ENCODE peak calls at places on chromosomes 6 and 20, in six cellular contexts. O, R, Z, P, N and G are unnamed samples.

GRCh38 chr6:170437719-170438401 is 115.2 kb downstream of the PSMB1 start:
- DNase-seq in O (no peak), R (no peak), Z (no peak), P (no peak), N (peak), G (no peak)

GRCh38 chr6:6678185-6678671 is 89.7 kb downstream of the LY86 start:
- DNase-seq in O (no peak), R (peak), Z (no peak), P (peak), N (no peak), G (no peak)

GRCh38 chr6:137709424-137710281 is 157.4 kb upstream of the TNFAIP3 start:
- DNase-seq in O (no peak), R (no peak), Z (no peak), P (peak), N (no peak), G (no peak)

GRCh38 chr6:49698538-49699205 is 14.7 kb downstream of the CRISP2 start:
- DNase-seq in O (no peak), R (no peak), Z (no peak), P (no peak), N (no peak), G (no peak)

GRCh38 chr6:149915970-149916865 is 6.7 kb downstream of the RAET1G start:
- DNase-seq in O (no peak), R (no peak), Z (no peak), P (no peak), N (no peak), G (no peak)

GRCh38 chr6:21462519-21462852 is 131.1 kb upstream of the SOX4 start:
- DNase-seq in O (no peak), R (no peak), Z (no peak), P (no peak), N (no peak), G (no peak)

GRCh38 chr20:41249371-41249770 is 68.2 kb downstream of the ZHX3 start:
- DNase-seq in O (no peak), R (peak), Z (peak), P (peak), N (peak), G (no peak)

GRCh38 chr6:156808287-156808686 is 31.1 kb downstream of the ARID1B start:
- DNase-seq in O (no peak), R (no peak), Z (peak), P (peak), N (no peak), G (no peak)

GRCh38 chr6:154696661-154697060 is 36.6 kb upstream of the SCAF8 start:
- DNase-seq in O (no peak), R (no peak), Z (no peak), P (no peak), N (no peak), G (no peak)

GRCh38 chr20:50112512-50113419 is at the start of gene UBE2V1:
- DNase-seq in O (peak), R (peak), Z (peak), P (peak), N (peak), G (peak)

GRCh38 chr6:54846243-54846856 is at the start of gene FAM83B:
- DNase-seq in O (peak), R (peak), Z (no peak), P (no peak), N (peak), G (peak)

GRCh38 chr6:9708600-9708999 is 706.3 kb downstream of the TFAP2A start:
- DNase-seq in O (no peak), R (no peak), Z (no peak), P (no peak), N (no peak), G (no peak)

GRCh38 chr6:3195695-3196497 is 31.6 kb downstream of the TUBB2B start:
- DNase-seq in O (peak), R (peak), Z (no peak), P (no peak), N (no peak), G (no peak)

GRCh38 chr6:77264970-77265369 is 198.3 kb downstream of the HTR1B start:
- DNase-seq in O (no peak), R (no peak), Z (no peak), P (no peak), N (no peak), G (no peak)

GRCh38 chr20:11090751-11091150 is 417.0 kb upstream of the JAG1 start:
- DNase-seq in O (no peak), R (no peak), Z (no peak), P (no peak), N (no peak), G (no peak)

GRCh38 chr6:140988780-140989179 is 1143.9 kb upstream of the GJE1 start:
- DNase-seq in O (no peak), R (no peak), Z (no peak), P (peak), N (no peak), G (no peak)

GRCh38 chr6:14533446-14533845 is 415.9 kb downstream of the CD83 start:
- DNase-seq in O (no peak), R (no peak), Z (no peak), P (no peak), N (no peak), G (no peak)

GRCh38 chr6:28137458-28138020 is 4.1 kb upstream of the ZKSCAN8 start:
- DNase-seq in O (no peak), R (no peak), Z (no peak), P (peak), N (no peak), G (no peak)

GRCh38 chr6:53579338-53579737 is 34.4 kb upstream of the GCLC start:
- DNase-seq in O (no peak), R (no peak), Z (no peak), P (no peak), N (no peak), G (no peak)

GRCh38 chr6:158605266-158605878 is 39.2 kb downstream of the DYNLT1 start:
- DNase-seq in O (peak), R (peak), Z (no peak), P (peak), N (no peak), G (peak)

GRCh38 chr6:76230711-76231110 is 158.2 kb upstream of the IMPG1 start:
- DNase-seq in O (peak), R (no peak), Z (no peak), P (no peak), N (no peak), G (no peak)

GRCh38 chr6:7146079-7146828 is 38.5 kb downstream of the RREB1 start:
- DNase-seq in O (peak), R (peak), Z (peak), P (peak), N (peak), G (no peak)

GRCh38 chr6:88712243-88712936 is 251.0 kb downstream of the RNGTT start:
- DNase-seq in O (no peak), R (no peak), Z (no peak), P (no peak), N (no peak), G (no peak)

GRCh38 chr6:154352898-154353585 is 3.6 kb downstream of the IPCEF1 start:
- DNase-seq in O (no peak), R (no peak), Z (no peak), P (no peak), N (no peak), G (no peak)

GRCh38 chr20:38790210-38791053 is 15.1 kb upstream of the PPP1R16B start:
- DNase-seq in O (peak), R (peak), Z (no peak), P (peak), N (no peak), G (no peak)

GRCh38 chr6:84560431-84561375 is 203.7 kb downstream of the TBX18 start:
- DNase-seq in O (no peak), R (no peak), Z (no peak), P (no peak), N (no peak), G (no peak)
- TF ChIP-seq CTCF in O (no peak), R (no peak), Z (no peak), P (no peak), N (no peak), G (no peak)

GRCh38 chr20:43781215-43781614 is 54.4 kb upstream of the GTSF1L start:
- DNase-seq in O (no peak), R (no peak), Z (no peak), P (no peak), N (no peak), G (no peak)

GRCh38 chr20:43787937-43788336 is 61.1 kb upstream of the GTSF1L start:
- DNase-seq in O (no peak), R (no peak), Z (no peak), P (no peak), N (no peak), G (no peak)

GRCh38 chr20:43789593-43789992 is 62.8 kb upstream of the GTSF1L start:
- DNase-seq in O (no peak), R (no peak), Z (no peak), P (peak), N (no peak), G (no peak)

GRCh38 chr20:43786885-43787284 is 60.1 kb upstream of the GTSF1L start:
- DNase-seq in O (no peak), R (no peak), Z (no peak), P (no peak), N (no peak), G (no peak)
- TF ChIP-seq CTCF in O (no peak), R (no peak), Z (no peak), P (no peak), N (no peak), G (no peak)

GRCh38 chr6:36095497-36096391 is 34.6 kb upstream of the MAPK13 start:
- DNase-seq in O (no peak), R (no peak), Z (no peak), P (no peak), N (no peak), G (no peak)
- TF ChIP-seq CTCF in O (peak), R (no peak), Z (no peak), P (no peak), N (no peak), G (no peak)

GRCh38 chr6:127976111-127976510 is 75.3 kb upstream of the THEMIS start:
- DNase-seq in O (no peak), R (no peak), Z (no peak), P (no peak), N (no peak), G (no peak)
- TF ChIP-seq CTCF in O (no peak), R (no peak), Z (no peak), P (no peak), N (no peak), G (no peak)